ENCODE peak calls at places on chromosomes 2 and 18, in ten cellular contexts. G is naive thymus-derived CD4-positive, alpha-beta T cell; W is CD8-positive, alpha-beta T cell; F is HL-60; Q is mesenchymal stem cell; J is HFF-Myc; P is HepG2; X is retinal pigment epithelial cell; B is GM12864; K is HCT116. U is an unnamed sample.

GRCh38 chr2:165902929-165903328 is 50.6 kb downstream of the TTC21B start:
- DNase-seq in W (no peak), P (peak), X (no peak), J (peak), B (no peak), G (no peak), F (no peak), K (no peak), Q (peak), U (peak)

GRCh38 chr2:189137519-189137918 is 42.0 kb downstream of the COL5A2 start:
- DNase-seq in P (no peak), Q (no peak), J (no peak), B (no peak), K (no peak), G (no peak), F (no peak), W (no peak), X (no peak), U (no peak)

GRCh38 chr18:38250981-38251380 is 685.4 kb upstream of the CELF4 start:
- DNase-seq in P (no peak), B (no peak), G (no peak), X (peak), F (no peak), J (no peak), K (no peak), W (no peak), Q (peak), U (no peak)

GRCh38 chr2:20211420-20211819 is 13.5 kb downstream of the SDC1 start:
- DNase-seq in K (no peak), B (no peak), J (no peak), G (no peak), F (no peak), Q (no peak), X (no peak), P (no peak), W (no peak), U (no peak)

GRCh38 chr2:28447943-28448737 is 47.7 kb upstream of the PLB1 start:
- DNase-seq in X (no peak), P (no peak), F (peak), Q (peak), G (no peak), B (no peak), K (no peak), W (no peak), J (peak), U (peak)

GRCh38 chr2:67600946-67601345 is 203.8 kb downstream of the ETAA1 start:
- DNase-seq in F (no peak), X (no peak), B (no peak), Q (peak), P (no peak), G (no peak), W (no peak), K (no peak), J (no peak), U (peak)

GRCh38 chr2:8489751-8490150 is 192.1 kb upstream of the ID2 start:
- DNase-seq in G (no peak), K (no peak), B (no peak), X (no peak), Q (no peak), W (no peak), P (no peak), J (no peak), F (no peak), U (no peak)

GRCh38 chr18:59228361-59228760 is 8.4 kb downstream of the GRP start:
- DNase-seq in K (no peak), F (no peak), G (no peak), J (no peak), X (peak), W (no peak), B (no peak), Q (no peak), P (no peak), U (peak)

GRCh38 chr2:109126501-109126860 is 2.5 kb upstream of the SH3RF3 start:
- DNase-seq in W (no peak), K (no peak), G (no peak), B (no peak), F (peak), P (no peak), X (no peak), Q (peak), J (peak), U (peak)

GRCh38 chr2:14941151-14941631 is 308.7 kb downstream of the LRATD1 start:
- DNase-seq in J (no peak), W (no peak), F (no peak), X (no peak), K (no peak), Q (no peak), B (no peak), P (no peak), G (no peak), U (no peak)

GRCh38 chr2:150169230-150169629 is 318.2 kb downstream of the RND3 start:
- DNase-seq in X (no peak), B (no peak), G (no peak), P (no peak), K (no peak), F (no peak), W (no peak), Q (peak), J (no peak), U (peak)

GRCh38 chr18:22841840-22842239 is 91.3 kb upstream of the RBBP8 start:
- DNase-seq in J (no peak), W (no peak), B (no peak), Q (no peak), X (peak), K (no peak), F (no peak), P (no peak), G (no peak), U (peak)

GRCh38 chr2:86476092-86476491 is 34.9 kb downstream of the KDM3A start:
- DNase-seq in B (no peak), F (no peak), K (no peak), X (no peak), W (no peak), G (no peak), J (no peak), P (no peak), Q (no peak), U (peak)

GRCh38 chr18:62678847-62679535 is 36.4 kb upstream of the PHLPP1 start:
- DNase-seq in W (no peak), P (peak), Q (no peak), B (no peak), K (no peak), J (no peak), X (no peak), G (no peak), F (no peak), U (no peak)

GRCh38 chr2:34012728-34013302 is 413.7 kb upstream of the FAM98A start:
- DNase-seq in G (no peak), X (peak), W (no peak), J (peak), B (peak), P (peak), F (peak), K (peak), Q (peak), U (no peak)

GRCh38 chr2:216551234-216551633 is 52.6 kb downstream of the RPL37A start:
- DNase-seq in Q (no peak), W (no peak), B (no peak), F (no peak), J (peak), G (no peak), P (peak), X (peak), K (no peak), U (peak)

GRCh38 chr2:118710481-118710880 is 137.0 kb downstream of the EN1 start:
- DNase-seq in B (no peak), J (no peak), P (no peak), X (no peak), Q (no peak), G (no peak), W (no peak), K (no peak), F (no peak), U (no peak)

GRCh38 chr2:10688921-10689807 is 611 bp downstream of the NOL10 start:
- DNase-seq in K (no peak), F (no peak), G (no peak), B (no peak), J (no peak), Q (no peak), P (no peak), X (no peak), W (no peak), U (no peak)

GRCh38 chr18:63216911-63217311 is 102.7 kb downstream of the BCL2 start:
- DNase-seq in F (no peak), P (no peak), Q (peak), J (no peak), W (no peak), X (no peak), B (no peak), G (no peak), K (no peak), U (peak)

GRCh38 chr2:238305965-238306679 is 14.2 kb upstream of the TRAF3IP1 start:
- DNase-seq in F (no peak), X (no peak), P (no peak), K (no peak), G (no peak), W (no peak), B (no peak), Q (no peak), J (no peak), U (no peak)

GRCh38 chr2:186977433-186978045 is 128.6 kb upstream of the ZSWIM2 start:
- DNase-seq in J (no peak), B (no peak), X (no peak), F (no peak), Q (no peak), P (no peak), K (no peak), G (no peak), W (no peak), U (no peak)

GRCh38 chr2:145043399-145043834 is 523.5 kb upstream of the ZEB2 start:
- DNase-seq in P (no peak), K (no peak), G (no peak), Q (no peak), F (no peak), B (no peak), W (no peak), X (no peak), J (no peak), U (no peak)

GRCh38 chr2:114001936-114002335 is 112.0 kb downstream of the ACTR3 start:
- DNase-seq in F (no peak), K (no peak), B (no peak), X (no peak), W (no peak), G (no peak), J (no peak), P (no peak), Q (no peak), U (no peak)

GRCh38 chr2:150020937-150021673 is 433.5 kb upstream of the MMADHC start:
- DNase-seq in P (no peak), Q (no peak), F (no peak), J (no peak), X (no peak), G (no peak), W (no peak), B (no peak), K (no peak), U (no peak)

GRCh38 chr2:64394174-64394573 is 59.8 kb upstream of the LGALSL start:
- DNase-seq in P (no peak), Q (no peak), B (no peak), K (no peak), F (no peak), J (no peak), X (no peak), G (no peak), W (no peak), U (no peak)

GRCh38 chr18:47587587-47587986 is 336.1 kb upstream of the SKOR2 start:
- DNase-seq in F (no peak), W (no peak), J (no peak), K (no peak), B (no peak), Q (no peak), G (no peak), P (no peak), X (no peak), U (no peak)

GRCh38 chr2:74845217-74845751 is 11.4 kb downstream of the HK2 start:
- DNase-seq in W (no peak), J (peak), B (no peak), K (peak), G (no peak), F (peak), Q (peak), X (peak), P (no peak), U (peak)

GRCh38 chr2:222813177-222813843 is 47.5 kb upstream of the ACSL3 start:
- DNase-seq in K (no peak), X (no peak), W (no peak), B (peak), P (no peak), J (no peak), G (no peak), F (no peak), Q (peak), U (no peak)

GRCh38 chr2:227462463-227462951 is 9.4 kb upstream of the AGFG1 start:
- DNase-seq in J (no peak), Q (no peak), W (no peak), B (no peak), F (no peak), G (no peak), P (no peak), X (no peak), K (no peak), U (peak)

GRCh38 chr2:11042841-11043240 is 112.4 kb upstream of the SLC66A3 start:
- DNase-seq in X (no peak), F (no peak), Q (no peak), K (no peak), G (no peak), B (no peak), J (no peak), P (no peak), W (no peak), U (no peak)

GRCh38 chr18:2147866-2148265 is 423.4 kb downstream of the METTL4 start:
- DNase-seq in G (no peak), X (no peak), K (no peak), B (no peak), W (no peak), P (no peak), J (peak), Q (no peak), F (no peak), U (peak)

GRCh38 chr2:29698216-29698615 is 223.2 kb downstream of the ALK start:
- DNase-seq in B (no peak), K (no peak), G (no peak), W (no peak), J (no peak), F (no peak), X (no peak), P (no peak), Q (no peak), U (no peak)

GRCh38 chr2:108069515-108070310 is 83.4 kb downstream of the SLC5A7 start:
- DNase-seq in J (no peak), B (no peak), K (no peak), G (no peak), F (no peak), Q (no peak), X (no peak), P (peak), W (no peak), U (no peak)

GRCh38 chr18:58046087-58046793 is 2.2 kb downstream of the NEDD4L start:
- DNase-seq in Q (no peak), F (no peak), G (no peak), X (no peak), J (no peak), B (no peak), W (no peak), P (peak), K (no peak), U (no peak)

GRCh38 chr18:58048243-58048642 is 4.2 kb downstream of the NEDD4L start:
- DNase-seq in G (no peak), X (no peak), J (no peak), K (no peak), F (no peak), P (no peak), Q (no peak), W (no peak), B (no peak), U (no peak)

GRCh38 chr18:58047556-58047882 is 3.5 kb downstream of the NEDD4L start:
- DNase-seq in W (no peak), G (no peak), Q (no peak), K (no peak), P (no peak), X (no peak), B (no peak), J (no peak), F (no peak), U (no peak)

GRCh38 chr18:58045265-58046086 is 1.4 kb downstream of the NEDD4L start:
- DNase-seq in Q (peak), F (no peak), W (peak), P (peak), G (peak), B (no peak), J (no peak), K (peak), X (no peak), U (peak)

DNA sequence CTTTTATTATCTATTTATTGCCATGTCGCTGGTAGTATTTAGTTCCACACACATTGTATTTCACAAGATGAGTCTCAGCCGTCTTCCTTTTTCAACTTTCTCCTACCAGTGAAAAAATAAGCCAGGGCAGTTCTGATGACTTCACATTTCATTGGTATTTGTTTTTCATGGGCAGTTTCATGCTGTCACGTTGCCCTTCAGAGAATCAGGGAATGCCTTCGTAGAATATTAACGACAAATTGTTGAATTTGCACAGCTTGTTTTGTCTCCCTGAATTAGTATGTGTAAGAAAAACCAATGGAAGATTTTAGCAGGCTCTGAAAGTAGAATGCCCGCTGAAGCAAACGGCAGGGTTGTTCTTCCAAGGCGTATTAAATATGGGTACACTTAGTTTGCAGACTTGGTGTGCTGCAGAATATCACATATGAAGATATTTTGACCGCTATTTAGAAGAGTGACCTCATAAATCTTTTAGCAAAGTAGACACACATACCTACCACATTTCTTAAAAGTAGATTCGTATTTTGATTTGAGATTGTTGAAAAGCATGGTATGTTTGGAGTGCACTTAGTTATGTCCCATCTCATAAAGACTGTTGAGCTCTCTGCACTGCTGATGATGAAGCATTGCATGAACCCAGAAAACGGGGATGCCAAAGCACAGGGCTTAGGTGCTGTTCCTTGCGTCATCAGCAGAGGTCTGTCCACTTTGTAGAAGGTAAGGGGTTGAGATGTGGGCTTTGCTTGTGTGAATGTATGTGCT is 2.9 kb downstream of the NEDD4L start:
- DNase-seq in Q (no peak), X (no peak), B (no peak), G (no peak), J (no peak), F (no peak), W (no peak), K (no peak), P (peak), U (no peak)
- H3K4me3 ChIP-seq in Q (no peak), X (peak), B (no peak), G (no peak), J (no peak), F (no peak), W (no peak), K (no peak), P (peak), U (no peak)

GRCh38 chr2:25980951-25981350 is 1.3 kb downstream of the KIF3C start:
- DNase-seq in B (no peak), X (no peak), K (no peak), F (no peak), G (no peak), P (no peak), J (no peak), Q (no peak), W (no peak), U (no peak)
- H3K4me3 ChIP-seq in B (no peak), X (no peak), K (no peak), F (no peak), G (no peak), P (no peak), J (peak), Q (no peak), W (no peak), U (no peak)

DNA sequence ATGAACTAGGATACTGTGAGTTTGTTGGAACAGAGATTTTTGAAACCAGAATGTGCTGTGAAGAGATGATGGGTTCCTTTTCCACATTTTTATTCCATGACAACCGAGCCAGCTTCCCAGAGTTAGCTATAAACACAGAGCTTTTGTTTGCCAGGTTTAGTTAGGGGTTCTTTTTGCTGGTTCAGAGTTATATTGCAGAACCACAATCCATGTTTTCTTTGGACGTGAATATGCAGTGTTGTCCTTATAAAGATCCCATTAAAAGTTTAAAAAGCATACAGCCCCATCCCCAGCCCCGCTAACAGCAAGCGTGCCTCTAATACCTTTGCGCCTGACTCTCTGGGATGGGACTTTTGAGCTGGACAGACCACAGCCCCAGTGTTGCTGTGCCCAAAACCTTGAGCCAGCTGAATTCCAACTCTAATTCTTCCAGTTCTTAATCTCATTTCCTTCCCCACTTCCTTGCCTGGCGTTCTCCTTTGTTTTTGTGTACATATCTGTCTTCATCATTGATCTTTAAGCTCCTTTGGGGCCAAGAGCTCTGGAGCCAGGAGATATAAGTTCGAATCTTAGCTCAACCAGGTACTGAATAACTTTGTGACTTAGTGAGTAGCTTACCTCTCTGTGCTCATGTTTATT is 72.3 kb downstream of the SPATS2L start:
- DNase-seq in J (no peak), K (no peak), X (no peak), G (no peak), B (no peak), W (no peak), F (no peak), P (no peak), Q (peak), U (no peak)
- H3K4me3 ChIP-seq in J (no peak), K (no peak), X (no peak), G (no peak), B (no peak), W (no peak), F (no peak), P (no peak), Q (no peak), U (no peak)

GRCh38 chr2:42850016-42850805 is 57.8 kb upstream of the HAAO start:
- DNase-seq in Q (no peak), J (no peak), F (no peak), G (no peak), B (no peak), K (no peak), W (no peak), X (no peak), P (no peak), U (no peak)
- H3K4me3 ChIP-seq in Q (no peak), J (no peak), F (no peak), G (no peak), B (no peak), K (no peak), W (no peak), X (no peak), P (no peak), U (no peak)